ENCODE peak calls at places on chromosomes 12 and 14, in five cellular contexts. K is GM23248, G is HEK293T, Q is cardiac fibroblast, T is fibroblast of mammary gland. H is an unnamed sample.

GRCh38 chr14:72855913-72856312 is 38.0 kb downstream of the DPF3 start:
- DNase-seq in K (peak), G (no peak), Q (peak), T (peak), H (no peak)

GRCh38 chr12:15435597-15435996 is 113.3 kb downstream of the PTPRO start:
- DNase-seq in K (peak), G (no peak), Q (peak), T (peak), H (no peak)

GRCh38 chr14:78701246-78701645 is 531.1 kb downstream of the NRXN3 start:
- DNase-seq in K (peak), G (no peak), Q (peak), T (peak), H (no peak)

GRCh38 chr12:103647267-103647666 is 60.2 kb downstream of the STAB2 start:
- DNase-seq in K (peak), G (no peak), Q (peak), T (peak), H (no peak)

GRCh38 chr12:130063866-130064265 is 98.4 kb upstream of the FZD10 start:
- DNase-seq in K (no peak), G (no peak), Q (no peak), T (no peak), H (no peak)

GRCh38 chr12:129520736-129521135 is 383.1 kb downstream of the TMEM132D start:
- DNase-seq in K (no peak), G (no peak), Q (no peak), T (no peak), H (no peak)

GRCh38 chr12:102756564-102756963 is 160.5 kb downstream of the PAH start:
- DNase-seq in K (no peak), G (no peak), Q (peak), T (peak), H (no peak)

GRCh38 chr12:118714051-118714460 is 267.3 kb upstream of the SRRM4 start:
- DNase-seq in K (peak), G (peak), Q (no peak), T (no peak), H (peak)

GRCh38 chr12:13000935-13001724 is 1.1 kb upstream of the HEBP1 start:
- DNase-seq in K (peak), G (peak), Q (peak), T (peak), H (peak)

GRCh38 chr12:49698619-49699545 is 8.3 kb downstream of the FMNL3 start:
- DNase-seq in K (peak), G (no peak), Q (peak), T (peak), H (no peak)

GRCh38 chr12:130878193-130879185 is 6.6 kb downstream of the RAN start:
- DNase-seq in K (no peak), G (no peak), Q (no peak), T (no peak), H (no peak)

GRCh38 chr14:102209224-102209966 is 69.7 kb downstream of the WDR20 start:
- DNase-seq in K (peak), G (peak), Q (peak), T (peak), H (peak)

GRCh38 chr14:53842938-53843337 is 113.7 kb downstream of the BMP4 start:
- DNase-seq in K (no peak), G (no peak), Q (peak), T (no peak), H (no peak)

GRCh38 chr14:82080319-82080718 is 546.7 kb upstream of the SEL1L start:
- DNase-seq in K (no peak), G (no peak), Q (no peak), T (no peak), H (no peak)

GRCh38 chr12:69688496-69689427 is 10.3 kb downstream of the BEST3 start:
- DNase-seq in K (peak), G (peak), Q (peak), T (peak), H (no peak)

GRCh38 chr14:35539969-35540368 is 6.0 kb downstream of the INSM2 start:
- DNase-seq in K (no peak), G (no peak), Q (no peak), T (no peak), H (no peak)

GRCh38 chr14:54894995-54895394 is 7.6 kb downstream of the GCH1 start:
- DNase-seq in K (peak), G (no peak), Q (peak), T (peak), H (no peak)

GRCh38 chr12:120209851-120210250 is 8.9 kb upstream of the RPLP0 start:
- DNase-seq in K (no peak), G (no peak), Q (no peak), T (no peak), H (no peak)

GRCh38 chr14:77868552-77869300 is 68.8 kb downstream of the ADCK1 start:
- DNase-seq in K (no peak), G (no peak), Q (no peak), T (no peak), H (no peak)

GRCh38 chr14:53509227-53509822 is 356.2 kb upstream of the DDHD1 start:
- DNase-seq in K (peak), G (no peak), Q (no peak), T (peak), H (no peak)

GRCh38 chr12:18546399-18546798 is 191.4 kb downstream of the PLCZ1 start:
- DNase-seq in K (peak), G (no peak), Q (peak), T (peak), H (no peak)

GRCh38 chr12:31238764-31239387 is 87.1 kb downstream of the SINHCAF start:
- DNase-seq in K (peak), G (peak), Q (peak), T (peak), H (peak)

GRCh38 chr12:105107176-105107496 is 395 bp upstream of the WASHC4 start:
- DNase-seq in K (peak), G (no peak), Q (peak), T (peak), H (no peak)

GRCh38 chr14:69574266-69574953 is at the start of gene CCDC177:
- DNase-seq in K (peak), G (peak), Q (peak), T (peak), H (no peak)

GRCh38 chr14:50037837-50038236 is 78.5 kb downstream of the VCPKMT start:
- DNase-seq in K (peak), G (no peak), Q (no peak), T (peak), H (no peak)

GRCh38 chr12:102959391-102959790 is 1.9 kb downstream of the ASCL1 start:
- DNase-seq in K (no peak), G (no peak), Q (no peak), T (no peak), H (no peak)

GRCh38 chr12:39682689-39683477 is 63.3 kb upstream of the ABCD2 start:
- DNase-seq in K (no peak), G (no peak), Q (no peak), T (no peak), H (no peak)

GRCh38 chr12:105192624-105193225 is 43.2 kb downstream of the APPL2 start:
- DNase-seq in K (no peak), G (no peak), Q (no peak), T (no peak), H (no peak)

GRCh38 chr12:93722757-93723567 is 45.8 kb downstream of the CRADD start:
- DNase-seq in K (peak), G (no peak), Q (no peak), T (peak), H (no peak)

GRCh38 chr12:7989827-7990491 is 42.6 kb upstream of the FOXJ2 start:
- DNase-seq in K (no peak), G (no peak), Q (peak), T (no peak), H (no peak)

GRCh38 chr12:54358620-54358944 is 5.7 kb downstream of the GPR84 start:
- DNase-seq in K (peak), G (no peak), Q (no peak), T (no peak), H (no peak)

GRCh38 chr12:110677206-110677911 is 11.6 kb downstream of the HVCN1 start:
- DNase-seq in K (no peak), G (no peak), Q (no peak), T (no peak), H (no peak)

GRCh38 chr14:74982661-74983060 is 20.1 kb upstream of the EIF2B2 start:
- DNase-seq in K (no peak), G (no peak), Q (no peak), T (no peak), H (no peak)

GRCh38 chr12:91920276-91920675 is 225.4 kb downstream of the BTG1 start:
- DNase-seq in K (peak), G (no peak), Q (peak), T (peak), H (no peak)

GRCh38 chr12:116096874-116097273 is 180.6 kb downstream of the MED13L start:
- DNase-seq in K (no peak), G (no peak), Q (no peak), T (no peak), H (no peak)

GRCh38 chr12:49983892-49984291 is 11.1 kb downstream of the AQP6 start:
- DNase-seq in K (peak), G (no peak), Q (peak), T (peak), H (no peak)

GRCh38 chr12:46401703-46402102 is 29.1 kb upstream of the SLC38A2 start:
- DNase-seq in K (peak), G (peak), Q (peak), T (peak), H (no peak)

GRCh38 chr12:103050273-103050672 is 92.8 kb downstream of the ASCL1 start:
- DNase-seq in K (no peak), G (no peak), Q (no peak), T (no peak), H (no peak)

GRCh38 chr12:25825494-25825893 is 133.0 kb upstream of the RASSF8 start:
- DNase-seq in K (no peak), G (no peak), Q (peak), T (peak), H (no peak)

H was measured in hypothalamus.